ENCODE peak calls at places on chromosomes 13 and 19, in ten cellular contexts. M, X, E, D, W, Y, C, N, H and P are unnamed samples.

GRCh38 chr13:40503966-40504591 is 162.4 kb downstream of the FOXO1 start:
- DNase-seq in M (peak), X (no peak), E (no peak), D (no peak), W (peak), Y (no peak), C (no peak), N (no peak), H (no peak), P (no peak)

GRCh38 chr13:22915442-22916082 is 265.2 kb upstream of the SGCG start:
- DNase-seq in M (peak), X (peak), E (peak), D (no peak), W (peak), Y (no peak), C (no peak), N (peak), H (no peak), P (no peak)

GRCh38 chr19:56403261-56403660 is 871 bp upstream of the ZNF583 start:
- DNase-seq in M (peak), X (no peak), E (peak), D (no peak), W (no peak), Y (no peak), C (no peak), N (no peak), H (no peak), P (no peak)

GRCh38 chr13:113905018-113905417 is 41.1 kb upstream of the GAS6 start:
- DNase-seq in M (no peak), X (no peak), E (no peak), D (no peak), W (no peak), Y (no peak), C (no peak), N (no peak), H (no peak), P (no peak)

GRCh38 chr13:94666065-94666464 is 46.3 kb downstream of the SOX21 start:
- DNase-seq in M (no peak), X (no peak), E (no peak), D (no peak), W (no peak), Y (no peak), C (no peak), N (no peak), H (no peak), P (no peak)

GRCh38 chr13:61463027-61463426 is 47.4 kb upstream of the PCDH20 start:
- DNase-seq in M (no peak), X (no peak), E (no peak), D (no peak), W (no peak), Y (no peak), C (no peak), N (no peak), H (no peak), P (no peak)

GRCh38 chr19:47284324-47284899 is 9.7 kb downstream of the INAFM1 start:
- DNase-seq in M (peak), X (no peak), E (no peak), D (peak), W (peak), Y (no peak), C (no peak), N (peak), H (no peak), P (no peak)

GRCh38 chr13:64534302-64534701 is 2695.8 kb downstream of the PCDH9 start:
- DNase-seq in M (no peak), X (no peak), E (no peak), D (no peak), W (no peak), Y (no peak), C (no peak), N (no peak), H (no peak), P (no peak)

GRCh38 chr19:49339364-49340068 is 4.3 kb downstream of the CD37 start:
- DNase-seq in M (peak), X (peak), E (peak), D (no peak), W (peak), Y (no peak), C (peak), N (peak), H (peak), P (peak)

GRCh38 chr13:33218020-33218419 is 67.5 kb downstream of the STARD13 start:
- DNase-seq in M (peak), X (no peak), E (no peak), D (no peak), W (no peak), Y (no peak), C (no peak), N (no peak), H (no peak), P (no peak)

GRCh38 chr19:47719047-47719885 is 6.0 kb downstream of the EHD2 start:
- DNase-seq in M (peak), X (peak), E (peak), D (peak), W (peak), Y (no peak), C (peak), N (peak), H (peak), P (peak)

GRCh38 chr19:51548213-51548651 is 16.8 kb upstream of the SIGLEC6 start:
- DNase-seq in M (no peak), X (no peak), E (no peak), D (peak), W (no peak), Y (no peak), C (no peak), N (no peak), H (no peak), P (no peak)

GRCh38 chr13:68439821-68440220 is 1209.7 kb upstream of the PCDH9 start:
- DNase-seq in M (no peak), X (no peak), E (no peak), D (peak), W (no peak), Y (no peak), C (no peak), N (no peak), H (no peak), P (no peak)

GRCh38 chr19:4431808-4432674 is 25.6 kb downstream of the UBXN6 start:
- DNase-seq in M (no peak), X (no peak), E (peak), D (peak), W (peak), Y (no peak), C (no peak), N (no peak), H (peak), P (no peak)

GRCh38 chr13:103815619-103816018 is 749.4 kb upstream of the SLC10A2 start:
- DNase-seq in M (no peak), X (no peak), E (no peak), D (no peak), W (no peak), Y (no peak), C (no peak), N (no peak), H (no peak), P (no peak)

GRCh38 chr19:15354557-15355296 is 22.4 kb upstream of the BRD4 start:
- DNase-seq in M (no peak), X (no peak), E (no peak), D (no peak), W (no peak), Y (no peak), C (no peak), N (no peak), H (no peak), P (no peak)

GRCh38 chr19:34677386-34678084 is at the start of gene ZNF302:
- DNase-seq in M (peak), X (peak), E (peak), D (peak), W (peak), Y (peak), C (peak), N (peak), H (peak), P (peak)
- TF ChIP-seq POLR2A in M (peak), X (peak), E (peak), D (peak), W (peak), Y (no peak), C (peak), N (peak), H (peak), P (peak)

GRCh38 chr13:91739751-91740150 is 341.3 kb downstream of the GPC5 start:
- DNase-seq in M (no peak), X (no peak), E (no peak), D (no peak), W (no peak), Y (no peak), C (no peak), N (no peak), H (no peak), P (no peak)
- TF ChIP-seq CTCF in M (no peak), X (no peak), E (no peak), D (no peak), W (no peak), Y (no peak), C (no peak), N (no peak), H (no peak), P (no peak)

GRCh38 chr13:44576396-44577235 is 486 bp upstream of the TSC22D1 start:
- DNase-seq in M (no peak), X (peak), E (no peak), D (peak), W (peak), Y (no peak), C (no peak), N (peak), H (no peak), P (no peak)
- TF ChIP-seq POLR2A in M (no peak), X (no peak), E (no peak), D (no peak), W (peak), Y (no peak), C (no peak), N (no peak), H (no peak), P (peak)

GRCh38 chr13:98083507-98083906 is 59.4 kb upstream of the FARP1 start:
- DNase-seq in M (peak), X (no peak), E (no peak), D (no peak), W (no peak), Y (no peak), C (no peak), N (no peak), H (no peak), P (no peak)
- TF ChIP-seq CTCF in M (peak), X (no peak), E (no peak), D (no peak), W (no peak), Y (no peak), C (no peak), N (no peak), H (no peak), P (no peak)

DNA sequence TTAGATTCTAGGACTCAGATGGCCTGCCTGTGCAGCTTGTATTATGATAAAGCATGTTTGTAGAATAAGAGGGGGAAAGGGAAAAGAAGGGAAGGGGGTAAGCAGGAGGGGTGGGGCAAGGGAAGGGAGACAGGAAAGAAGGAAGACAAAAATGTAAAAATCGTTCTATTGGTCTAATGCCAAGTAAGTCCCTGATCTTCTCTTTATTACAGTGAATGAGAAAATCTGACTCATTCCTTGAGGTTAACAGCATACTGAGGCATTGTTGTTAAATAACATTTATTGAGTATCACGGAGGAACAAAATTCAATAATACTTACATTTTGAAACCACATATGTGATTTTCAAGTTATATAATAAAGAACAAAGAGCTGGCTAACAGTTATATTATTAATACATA is 1534.7 kb downstream of the OLFM4 start:
- DNase-seq in M (no peak), X (no peak), E (no peak), D (no peak), W (no peak), Y (no peak), C (no peak), N (no peak), H (no peak), P (no peak)
- TF ChIP-seq POLR2A in M (no peak), X (no peak), E (no peak), D (no peak), W (no peak), Y (no peak), C (no peak), N (no peak), H (no peak), P (no peak)